ENCODE peak calls at places on chromosomes 11 and 22, in nine cellular contexts. D is IMR-90; J is endodermal cell; R is body of pancreas; A is osteoblast; S is heart left ventricle; X is naive thymus-derived CD4-positive, alpha-beta T cell; Q is left lung; U is PC-3. O is an unnamed sample. For H3K36me3 and H3K4me1, the result is how much of the 10 kb centered on the place peaks cover.

GRCh38 chr11:38937709-38938108 is 2339.7 kb upstream of the RAG2 start:
- DNase-seq in J (no peak), A (no peak), Q (no peak), R (no peak), U (peak), S (no peak), D (no peak), X (no peak), O (no peak)

GRCh38 chr11:128251140-128251539 is 336.2 kb downstream of the ETS1 start:
- DNase-seq in A (no peak), X (no peak), J (no peak), Q (no peak), R (no peak), U (peak), D (peak), S (no peak), O (no peak)

GRCh38 chr11:395866-396265 is 1.9 kb downstream of the PKP3 start:
- DNase-seq in J (no peak), D (no peak), A (no peak), R (no peak), X (no peak), U (no peak), S (no peak), Q (no peak), O (no peak)

GRCh38 chr11:45847908-45848316 is 637 bp downstream of the CRY2 start:
- DNase-seq in J (peak), U (peak), R (peak), X (peak), S (peak), Q (no peak), D (peak), A (peak), O (no peak)

GRCh38 chr11:74157169-74157568 is 13.6 kb downstream of the C2CD3 start:
- DNase-seq in D (peak), A (no peak), Q (no peak), X (no peak), R (no peak), S (no peak), U (peak), J (no peak), O (no peak)

GRCh38 chr22:17706451-17706900 is 67.8 kb downstream of the BID start:
- DNase-seq in X (peak), R (peak), Q (no peak), A (peak), D (peak), S (no peak), U (peak), J (peak), O (no peak)

GRCh38 chr11:70067591-70068341 is 10.4 kb upstream of the ANO1 start:
- DNase-seq in D (no peak), A (peak), R (no peak), X (no peak), S (no peak), J (peak), Q (peak), U (peak), O (peak)

GRCh38 chr11:123054301-123055065 is 7.5 kb downstream of the HSPA8 start:
- DNase-seq in X (peak), A (peak), R (peak), J (peak), S (no peak), D (peak), Q (no peak), U (peak), O (no peak)

GRCh38 chr22:46678785-46679700 is 58.9 kb downstream of the GRAMD4 start:
- DNase-seq in X (no peak), J (no peak), A (peak), Q (no peak), U (no peak), D (peak), S (no peak), R (no peak), O (no peak)

GRCh38 chr11:118226294-118226693 is 1.5 kb upstream of the JAML start:
- DNase-seq in X (no peak), A (no peak), S (peak), R (no peak), Q (no peak), D (no peak), J (no peak), U (no peak), O (no peak)

GRCh38 chr22:29459773-29460172 is 20.2 kb upstream of the NEFH start:
- DNase-seq in X (no peak), Q (no peak), A (no peak), J (no peak), U (no peak), D (no peak), R (no peak), S (no peak), O (no peak)

GRCh38 chr11:77876045-77876444 is 55.1 kb downstream of the AAMDC start:
- DNase-seq in U (no peak), D (no peak), J (no peak), S (no peak), A (no peak), R (no peak), X (no peak), Q (no peak), O (no peak)

GRCh38 chr11:130673698-130674097 is 225.3 kb downstream of the ADAMTS15 start:
- DNase-seq in A (no peak), J (no peak), S (no peak), U (no peak), X (no peak), R (no peak), D (peak), Q (no peak), O (no peak)

GRCh38 chr22:37749831-37750595 is 53.2 kb downstream of the TRIOBP start:
- DNase-seq in Q (no peak), U (no peak), D (peak), S (peak), A (no peak), R (peak), J (no peak), X (no peak), O (peak)

GRCh38 chr11:43518407-43519165 is 159.9 kb downstream of the TTC17 start:
- DNase-seq in Q (no peak), R (no peak), U (no peak), D (peak), A (peak), S (no peak), X (no peak), J (peak), O (no peak)

GRCh38 chr11:36376888-36377758 is 81.0 kb downstream of the PRR5L start:
- DNase-seq in S (peak), X (no peak), Q (peak), R (peak), U (no peak), D (peak), J (peak), A (peak), O (no peak)

GRCh38 chr22:32499666-32500065 is 25.1 kb downstream of the FBXO7 start:
- DNase-seq in S (no peak), D (no peak), X (no peak), R (no peak), U (no peak), Q (no peak), A (no peak), J (no peak), O (no peak)

GRCh38 chr11:130103296-130103814 is 33.7 kb downstream of the APLP2 start:
- DNase-seq in S (no peak), D (peak), A (peak), X (no peak), J (no peak), Q (no peak), R (no peak), U (peak), O (no peak)

GRCh38 chr22:41284465-41284864 is 1.5 kb downstream of the RANGAP1 start:
- DNase-seq in J (no peak), R (peak), Q (peak), U (no peak), D (no peak), S (no peak), A (no peak), X (no peak), O (no peak)

GRCh38 chr11:110507328-110507727 is 77.6 kb downstream of the FDX1 start:
- DNase-seq in J (no peak), Q (no peak), D (no peak), A (no peak), U (no peak), R (no peak), S (no peak), X (no peak), O (no peak)

GRCh38 chr11:30422828-30423648 is 100.1 kb downstream of the ARL14EP start:
- DNase-seq in A (no peak), D (no peak), J (peak), U (no peak), X (no peak), Q (no peak), S (no peak), R (peak), O (no peak)

GRCh38 chr11:31106963-31107576 is 262.5 kb downstream of the DCDC1 start:
- DNase-seq in Q (no peak), S (peak), D (peak), X (peak), U (peak), R (peak), J (peak), A (peak), O (no peak)

GRCh38 chr11:19389787-19390303 is 149.1 kb upstream of the E2F8 start:
- DNase-seq in D (peak), U (no peak), Q (no peak), A (no peak), S (no peak), R (peak), J (no peak), X (no peak), O (no peak)

GRCh38 chr22:44159811-44160210 is 20.9 kb upstream of the PARVG start:
- DNase-seq in U (no peak), A (no peak), D (no peak), Q (no peak), X (no peak), S (no peak), R (no peak), J (no peak), O (no peak)

GRCh38 chr11:126891556-126892217 is 108.9 kb downstream of the KIRREL3 start:
- DNase-seq in S (peak), X (no peak), D (no peak), R (no peak), A (peak), Q (no peak), U (no peak), J (no peak), O (no peak)

GRCh38 chr11:86177319-86177718 is 67.2 kb upstream of the EED start:
- DNase-seq in J (no peak), R (no peak), X (no peak), A (no peak), U (no peak), D (no peak), Q (no peak), S (no peak), O (no peak)

GRCh38 chr11:121336279-121336947 is 43.8 kb downstream of the SC5D start:
- DNase-seq in D (no peak), U (no peak), J (no peak), A (no peak), S (no peak), Q (no peak), R (no peak), X (no peak), O (no peak)

GRCh38 chr11:2928605-2929510 is at the start of gene PHLDA2:
- DNase-seq in U (peak), R (peak), D (peak), Q (peak), S (peak), A (peak), J (peak), X (peak), O (peak)

DNA sequence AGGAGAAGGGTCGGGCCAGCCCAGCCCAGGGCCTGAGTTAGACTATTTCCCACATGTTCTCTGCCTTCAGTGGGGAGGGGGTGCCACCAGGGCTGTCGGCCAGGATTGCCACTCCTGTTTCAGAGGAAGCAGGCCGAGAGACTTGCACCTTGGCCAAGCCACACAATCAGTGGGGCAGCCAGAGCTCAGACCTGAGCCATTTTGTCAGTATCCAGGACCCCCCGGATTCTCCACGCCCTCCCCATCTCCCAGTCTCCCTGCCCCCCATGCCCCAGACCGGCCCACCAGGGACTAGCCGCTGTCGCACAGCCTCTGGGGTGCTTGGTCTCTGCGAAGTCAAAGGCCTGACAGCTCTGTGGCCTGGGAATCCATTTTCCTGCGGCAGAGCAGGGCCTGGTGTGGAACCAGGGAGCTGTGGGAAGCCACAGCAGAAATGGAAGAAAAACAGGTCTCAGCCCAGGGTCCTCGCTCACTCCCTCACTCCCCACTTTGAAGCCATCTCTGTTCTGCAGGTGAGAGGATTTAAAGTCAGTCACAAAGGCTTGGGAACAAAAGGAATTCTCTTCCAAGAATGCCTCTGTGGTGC is 25.5 kb upstream of the MGAT3 start:
- DNase-seq in A (peak), Q (peak), S (peak), J (no peak), X (no peak), D (no peak), R (no peak), U (no peak), O (no peak)
- H3K36me3 ChIP-seq in A (under half), Q (half or more), S (under half), J (under half), X (under half), D (half or more), R (under half), U (under half), O (under half)

DNA sequence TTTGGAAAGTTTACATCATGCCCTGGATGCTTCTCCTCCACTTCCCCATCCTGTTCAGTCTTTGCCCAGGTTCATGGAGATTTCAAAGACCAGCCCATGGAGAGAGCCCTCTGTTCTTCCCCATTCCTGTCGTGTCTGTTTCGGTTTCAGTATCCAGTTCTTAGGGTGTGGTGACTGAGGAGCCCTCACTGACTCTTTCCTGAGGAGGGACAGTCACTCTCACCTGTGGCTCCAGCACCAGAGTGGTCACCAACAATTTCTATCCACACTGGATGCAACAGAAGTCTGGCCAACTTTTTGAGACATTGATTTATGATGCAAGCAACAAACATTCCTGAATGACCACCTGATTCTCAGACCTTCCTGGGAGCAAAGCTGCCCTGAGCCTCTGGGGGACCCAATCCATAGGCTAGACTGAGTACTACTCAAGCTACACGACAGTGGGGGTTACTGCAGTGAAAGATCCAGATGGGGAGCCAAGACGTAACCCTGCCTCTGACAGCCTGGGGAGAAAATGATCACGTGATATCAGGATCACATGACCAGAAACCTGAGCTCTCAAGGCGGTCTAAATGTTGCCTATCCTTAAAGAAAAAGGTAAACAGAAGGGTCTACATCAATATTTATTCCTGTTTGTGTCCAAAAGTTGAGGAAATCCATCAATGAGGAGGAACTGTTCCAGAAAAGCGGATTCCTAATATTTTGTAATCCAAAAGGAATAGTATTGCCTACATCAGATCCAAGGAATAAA is 76.2 kb upstream of the VPREB1 start:
- DNase-seq in R (peak), D (peak), U (peak), J (peak), A (no peak), S (no peak), X (no peak), Q (no peak), O (no peak)
- H3K4me3 ChIP-seq in R (no peak), D (peak), U (peak), J (no peak), A (peak), S (peak), X (peak), Q (no peak), O (peak)

GRCh38 chr11:47508595-47509555 is 44.1 kb downstream of the CELF1 start:
- DNase-seq in Q (no peak), J (no peak), X (peak), D (no peak), U (no peak), R (peak), A (peak), S (no peak), O (no peak)
- H3K4me1 ChIP-seq in Q (under half), J (under half), X (under half), D (under half), U (under half), R (under half), A (half or more), S (under half), O (half or more)

GRCh38 chr22:25960375-25960774 is 208.9 kb upstream of the SEZ6L start:
- DNase-seq in U (no peak), A (no peak), S (no peak), D (no peak), R (no peak), J (peak), X (no peak), Q (no peak), O (no peak)
- H3K36me3 ChIP-seq in U (under half), A (under half), S (half or more), D (under half), R (under half), J (under half), X (under half), Q (under half), O (under half)

GRCh38 chr11:14362613-14363012 is 3.6 kb upstream of the RRAS2 start:
- DNase-seq in Q (no peak), S (peak), D (no peak), A (no peak), U (no peak), J (no peak), R (no peak), X (no peak), O (no peak)
- H3K4me3 ChIP-seq in Q (no peak), S (no peak), D (no peak), A (no peak), U (no peak), J (no peak), R (no peak), X (no peak), O (no peak)